ENCODE peak calls at places on chromosomes 16 and 17, in five cellular contexts. U is H1, I is GM12878, L is HepG2, X is K562. N is an unnamed sample.

GRCh38 chr17:32264140-32264799 is 1.4 kb upstream of the RHBDL3 start:
- DNase-seq in X (no peak), L (no peak), I (no peak), U (no peak), N (no peak)

GRCh38 chr17:74542166-74542565 is 3.7 kb downstream of the CD300C start:
- DNase-seq in I (no peak), L (no peak), U (no peak), X (no peak), N (no peak)

GRCh38 chr17:31476525-31477416 is 85.3 kb downstream of the RAB11FIP4 start:
- DNase-seq in L (peak), I (no peak), X (no peak), U (no peak), N (no peak)

GRCh38 chr16:89084411-89084810 is 9.2 kb upstream of the ACSF3 start:
- DNase-seq in U (no peak), X (no peak), I (no peak), L (no peak), N (no peak)

GRCh38 chr17:5115673-5116651 is at the start of gene USP6:
- DNase-seq in L (no peak), U (peak), I (no peak), X (no peak), N (no peak)

GRCh38 chr17:43021739-43022512 is at the start of gene VAT1:
- DNase-seq in U (peak), X (peak), L (peak), I (no peak), N (peak)

GRCh38 chr17:58686980-58687379 is 4.9 kb downstream of the TEX14 start:
- DNase-seq in L (no peak), I (no peak), U (no peak), X (no peak), N (no peak)

GRCh38 chr16:89987169-89987568 is 32.1 kb downstream of the DBNDD1 start:
- DNase-seq in L (no peak), X (no peak), U (no peak), I (no peak), N (no peak)

GRCh38 chr16:68447721-68448359 is 468 bp downstream of the SMPD3 start:
- DNase-seq in U (no peak), X (no peak), L (no peak), I (no peak), N (no peak)

GRCh38 chr17:36856169-36856568 is 81.1 kb upstream of the LHX1 start:
- DNase-seq in U (no peak), L (no peak), I (no peak), X (no peak), N (no peak)

GRCh38 chr16:11060364-11060763 is 116.0 kb downstream of the CLEC16A start:
- DNase-seq in I (no peak), U (no peak), L (no peak), X (no peak), N (no peak)

GRCh38 chr17:14923981-14924380 is 341.1 kb downstream of the PMP22 start:
- DNase-seq in L (no peak), X (no peak), U (no peak), I (no peak), N (no peak)

GRCh38 chr17:12667299-12667958 is 1.7 kb downstream of the MYOCD start:
- DNase-seq in X (peak), I (no peak), U (peak), L (peak), N (peak)

GRCh38 chr17:76381633-76382304 is 2.6 kb upstream of the SPHK1 start:
- DNase-seq in L (no peak), U (no peak), I (no peak), X (no peak), N (no peak)

GRCh38 chr17:4751925-4752324 is 12.2 kb upstream of the CXCL16 start:
- DNase-seq in L (peak), U (no peak), I (no peak), X (no peak), N (no peak)

GRCh38 chr16:84356591-84357116 is 11.7 kb upstream of the ATP2C2 start:
- DNase-seq in L (peak), I (no peak), X (no peak), U (no peak), N (no peak)

GRCh38 chr17:77186141-77186604 is 45.4 kb downstream of the SEC14L1 start:
- DNase-seq in L (no peak), I (no peak), X (no peak), U (no peak), N (no peak)

GRCh38 chr17:82302991-82303943 is 14.1 kb downstream of the CD7 start:
- DNase-seq in L (no peak), I (no peak), X (no peak), U (peak), N (no peak)

GRCh38 chr17:67276075-67276474 is 31.1 kb upstream of the HELZ start:
- DNase-seq in L (peak), U (peak), I (no peak), X (peak), N (peak)

GRCh38 chr17:76446449-76447231 is 6.3 kb downstream of the UBE2O start:
- DNase-seq in U (no peak), X (peak), I (no peak), L (peak), N (peak)

GRCh38 chr17:73980517-73980916 is 223.0 kb upstream of the RPL38 start:
- DNase-seq in X (no peak), L (no peak), U (no peak), I (no peak), N (no peak)

GRCh38 chr16:28293589-28293935 is 1.2 kb downstream of the SBK1 start:
- DNase-seq in X (no peak), U (no peak), L (no peak), I (no peak), N (no peak)

GRCh38 chr17:34051046-34051445 is 204.0 kb upstream of the CCL2 start:
- DNase-seq in X (no peak), I (no peak), L (no peak), U (no peak), N (no peak)

GRCh38 chr17:70588003-70588402 is 418.7 kb downstream of the KCNJ2 start:
- DNase-seq in L (no peak), U (no peak), I (no peak), X (no peak), N (no peak)

GRCh38 chr17:70582777-70583176 is 413.4 kb downstream of the KCNJ2 start:
- DNase-seq in I (no peak), X (no peak), L (no peak), U (no peak), N (no peak)

GRCh38 chr17:70581459-70581858 is 412.1 kb downstream of the KCNJ2 start:
- DNase-seq in I (no peak), X (no peak), U (no peak), L (no peak), N (no peak)

DNA sequence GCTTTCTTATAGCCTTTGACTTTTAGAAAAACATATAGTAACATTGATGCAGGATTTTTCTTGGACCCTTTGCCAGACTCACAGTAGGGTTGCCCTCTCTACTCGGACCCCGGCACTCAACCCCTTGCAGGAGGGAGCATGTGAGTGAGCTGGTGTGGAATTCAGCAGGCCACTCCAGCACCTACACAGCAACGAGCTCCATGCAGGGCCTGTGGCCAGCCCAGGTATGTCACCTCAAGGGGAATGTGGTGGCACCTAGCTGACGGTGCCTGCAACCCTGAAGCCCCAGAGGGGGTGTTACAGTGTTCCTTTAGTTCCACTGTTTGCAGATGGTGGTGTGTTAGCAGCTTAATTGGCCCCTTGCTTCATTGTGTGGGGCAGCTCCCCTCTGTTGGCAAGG is 414.9 kb downstream of the KCNJ2 start:
- DNase-seq in X (no peak), L (no peak), I (no peak), U (no peak), N (no peak)
- TF ChIP-seq JUND in X (no peak), L (no peak), I (no peak), U (no peak), N (no peak)

GRCh38 chr16:75433732-75434413 is 570 bp upstream of the CFDP1 start:
- DNase-seq in X (peak), L (peak), I (no peak), U (peak), N (no peak)
- TF ChIP-seq POLR2A in X (peak), L (peak), I (peak), U (peak), N (no peak)

GRCh38 chr16:25750489-25750888 is 58.7 kb downstream of the HS3ST4 start:
- DNase-seq in U (no peak), I (no peak), X (no peak), L (no peak), N (no peak)

GRCh38 chr16:25747160-25747758 is 55.5 kb downstream of the HS3ST4 start:
- DNase-seq in I (no peak), X (peak), U (peak), L (no peak), N (no peak)

GRCh38 chr16:25748099-25748654 is 56.4 kb downstream of the HS3ST4 start:
- DNase-seq in U (no peak), L (no peak), I (no peak), X (no peak), N (no peak)

DNA sequence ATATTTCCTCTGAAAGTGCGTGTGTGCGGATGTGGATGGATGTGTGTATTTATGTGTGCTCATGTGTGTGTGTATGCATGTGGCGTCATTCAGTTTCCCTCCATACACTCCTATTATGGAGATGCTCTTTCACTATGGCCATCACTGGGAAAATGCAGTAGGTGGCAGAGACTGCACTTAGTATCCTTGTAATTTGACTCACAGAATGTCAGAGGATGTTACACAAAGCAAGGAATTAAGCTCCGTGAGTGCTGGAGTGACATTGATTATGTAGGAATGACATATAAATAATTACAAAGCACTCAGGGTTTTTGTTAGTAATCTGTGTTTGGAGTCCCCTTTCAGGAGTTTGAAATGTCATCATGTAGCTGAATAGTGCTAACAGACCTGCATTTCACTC is 59.5 kb downstream of the HS3ST4 start:
- DNase-seq in I (no peak), U (no peak), X (no peak), L (no peak), N (no peak)
- TF ChIP-seq JUND in I (no peak), U (no peak), X (no peak), L (no peak), N (no peak)

DNA sequence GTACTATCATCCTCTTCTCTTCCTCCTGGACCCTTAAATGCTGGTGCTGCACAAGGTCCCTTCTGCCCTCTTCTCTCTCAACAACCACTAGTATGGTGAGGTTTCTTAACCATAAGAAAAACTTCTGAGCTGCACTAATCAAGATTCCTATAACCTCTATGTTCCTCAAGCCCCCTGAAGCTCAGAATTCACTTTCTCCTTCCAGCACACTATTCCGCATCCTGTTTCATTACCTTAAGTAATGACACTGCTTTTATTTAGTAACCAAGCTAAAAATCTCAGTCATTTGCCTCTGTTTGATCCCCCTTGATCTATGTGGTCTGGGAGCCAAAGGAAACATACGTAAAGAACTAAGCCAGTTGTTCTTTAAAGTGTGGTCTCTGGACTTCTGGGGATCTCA is 20.1 kb downstream of the KANSL1 start:
- DNase-seq in X (no peak), U (no peak), I (no peak), L (no peak), N (no peak)
- TF ChIP-seq POLR2A in X (no peak), U (no peak), I (no peak), L (no peak), N (no peak)

DNA sequence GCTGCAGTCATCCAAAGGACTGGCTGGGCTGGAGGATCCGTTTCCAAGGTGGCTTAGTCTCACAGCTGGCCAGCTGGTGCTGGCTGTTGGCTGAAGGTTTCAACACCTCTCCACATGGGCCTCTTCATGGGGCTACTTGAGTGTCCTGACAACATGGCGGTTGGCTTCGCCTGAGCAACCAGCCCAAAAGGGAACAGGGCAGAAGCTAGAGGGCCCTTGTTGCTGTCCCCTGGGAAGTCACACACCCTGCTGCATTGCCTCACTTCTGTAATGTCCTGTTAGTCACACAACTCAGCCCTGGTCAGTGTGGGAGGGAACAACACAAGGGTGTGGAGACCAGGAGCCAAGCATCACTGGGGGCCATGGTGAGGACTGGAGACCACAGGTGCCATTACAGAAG is 36.6 kb downstream of the C16orf78 start:
- DNase-seq in L (no peak), U (no peak), I (no peak), X (no peak), N (no peak)
- TF ChIP-seq JUND in L (no peak), U (no peak), I (no peak), X (no peak), N (no peak)

GRCh38 chr17:50151937-50152547 is 1.6 kb upstream of the PPP1R9B start:
- DNase-seq in L (peak), U (peak), I (no peak), X (peak), N (peak)

GRCh38 chr17:50150354-50151040 is at the start of gene PPP1R9B:
- DNase-seq in I (no peak), X (no peak), U (no peak), L (no peak), N (no peak)

GRCh38 chr17:50149425-50150353 is 788 bp downstream of the PPP1R9B start:
- DNase-seq in X (peak), U (no peak), I (no peak), L (no peak), N (no peak)

GRCh38 chr17:50152736-50153135 is 2.3 kb upstream of the PPP1R9B start:
- DNase-seq in L (no peak), X (no peak), I (no peak), U (no peak), N (no peak)

GRCh38 chr17:50151041-50151936 is 812 bp upstream of the PPP1R9B start:
- DNase-seq in L (peak), U (peak), X (peak), I (peak), N (peak)
- TF ChIP-seq POLR2A in L (peak), U (no peak), X (peak), I (peak), N (peak)

GRCh38 chr17:29590979-29591736 is 1.7 kb upstream of the GIT1 start:
- DNase-seq in X (peak), L (peak), I (no peak), U (no peak), N (peak)
- TF ChIP-seq JUND in X (no peak), L (no peak), I (no peak), U (no peak), N (no peak)

DNA sequence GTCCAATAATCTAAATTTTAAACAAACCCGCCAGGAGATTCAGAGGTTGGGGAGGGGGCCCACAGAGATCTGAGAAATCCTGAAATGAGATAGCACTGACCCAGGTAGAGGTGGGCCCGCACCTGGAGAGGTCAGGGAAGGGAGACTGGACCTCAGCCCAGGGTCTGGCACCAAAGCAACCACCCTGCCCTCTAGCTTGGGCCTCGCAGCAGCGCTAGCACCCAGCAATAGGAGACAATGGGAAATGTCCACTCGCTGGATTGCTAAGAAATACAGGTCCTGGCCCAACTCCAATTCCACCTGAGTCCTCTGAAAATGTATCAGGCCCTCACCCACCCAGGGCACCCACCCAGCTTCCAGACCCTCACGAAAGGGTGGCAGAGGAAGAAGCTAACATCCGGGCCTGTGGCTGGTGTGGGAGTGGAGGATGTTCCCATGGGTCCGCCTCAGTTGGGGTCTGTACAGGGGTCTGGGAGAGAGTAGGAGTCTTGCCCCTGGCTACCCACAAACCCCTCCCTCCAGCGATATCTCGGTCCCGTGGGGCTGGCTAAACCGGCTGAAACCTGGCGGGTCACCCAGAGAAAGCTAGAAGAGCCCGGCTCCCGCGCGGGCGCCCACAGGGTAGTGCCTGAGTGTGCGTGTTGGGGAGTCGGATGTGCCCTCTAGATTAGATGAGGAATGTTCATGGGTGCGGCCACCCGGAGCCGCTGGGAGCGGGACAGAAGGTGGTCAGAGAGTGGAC is 1.1 kb downstream of the PLLP start:
- DNase-seq in L (no peak), I (no peak), U (no peak), X (no peak), N (no peak)
- TF ChIP-seq POLR2A in L (no peak), I (no peak), U (no peak), X (no peak), N (no peak)

GRCh38 chr17:57326764-57327163 is 70.4 kb downstream of the MSI2 start:
- DNase-seq in U (no peak), L (no peak), X (no peak), I (no peak), N (no peak)

GRCh38 chr17:57326348-57326747 is 70.0 kb downstream of the MSI2 start:
- DNase-seq in X (no peak), I (no peak), L (no peak), U (no peak), N (no peak)

GRCh38 chr17:57323391-57323790 is 67.1 kb downstream of the MSI2 start:
- DNase-seq in X (no peak), U (no peak), L (no peak), I (no peak), N (no peak)

GRCh38 chr17:57324646-57325045 is 68.3 kb downstream of the MSI2 start:
- DNase-seq in X (no peak), L (no peak), U (no peak), I (no peak), N (no peak)

DNA sequence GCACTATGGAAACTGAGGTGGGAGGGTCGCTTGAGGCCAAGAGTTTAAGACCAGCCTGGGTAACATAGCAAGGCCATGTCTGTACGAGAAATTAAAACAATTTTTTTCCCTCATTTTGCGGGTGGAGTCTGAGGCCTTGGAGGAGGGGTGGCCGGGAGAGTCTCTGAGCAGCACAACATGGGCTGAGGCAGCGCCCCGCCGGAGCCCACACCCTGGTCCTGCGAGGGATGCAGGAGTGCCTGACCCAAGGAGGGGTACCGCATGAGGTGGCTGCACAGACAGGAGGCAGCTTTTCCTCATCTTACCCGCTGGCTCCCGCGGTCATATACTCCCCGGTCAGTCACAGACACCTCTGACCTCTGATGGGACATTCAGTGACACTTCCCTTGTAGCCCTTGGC is 67.7 kb downstream of the MSI2 start:
- DNase-seq in I (no peak), L (no peak), U (no peak), X (no peak), N (no peak)
- TF ChIP-seq JUND in I (no peak), L (no peak), U (no peak), X (no peak), N (no peak)